ENCODE peak calls at places on chromosomes 6 and 20, in four cellular contexts. X, O, V and N are unnamed samples. For H3K36me3, the result is how much of the 10 kb centered on the place peaks cover.

GRCh38 chr6:63573899-63574553 is 1.7 kb downstream of the LOC128125822 start:
- DNase-seq in X (peak), O (peak), V (peak), N (no peak)

GRCh38 chr6:85449818-85450577 is at the start of gene NT5E:
- DNase-seq in X (no peak), O (peak), V (peak), N (no peak)

GRCh38 chr6:44486002-44486421 is 98.5 kb downstream of the CDC5L start:
- DNase-seq in X (no peak), O (no peak), V (no peak), N (no peak)

GRCh38 chr6:158854214-158855101 is 35.3 kb upstream of the EZR start:
- DNase-seq in X (peak), O (no peak), V (no peak), N (no peak)

GRCh38 chr6:25009351-25009750 is 73.6 kb upstream of the RIPOR2 start:
- DNase-seq in X (no peak), O (no peak), V (no peak), N (no peak)

GRCh38 chr6:62763125-62763524 is 448.1 kb upstream of the FKBP1C start:
- DNase-seq in X (no peak), O (no peak), V (no peak), N (no peak)

GRCh38 chr6:15744824-15745402 is 82.1 kb upstream of the DTNBP1 start:
- DNase-seq in X (peak), O (no peak), V (no peak), N (no peak)

GRCh38 chr6:160254467-160255312 is 3.9 kb downstream of the SLC22A2 start:
- DNase-seq in X (no peak), O (no peak), V (peak), N (peak)

GRCh38 chr6:157682856-157683481 is 140.1 kb upstream of the SNX9 start:
- DNase-seq in X (no peak), O (no peak), V (no peak), N (no peak)

GRCh38 chr6:111712398-111712797 is 106.7 kb upstream of the TRAF3IP2 start:
- DNase-seq in X (no peak), O (no peak), V (no peak), N (no peak)

GRCh38 chr6:117548797-117549301 is 53.5 kb downstream of the GOPC start:
- DNase-seq in X (no peak), O (no peak), V (no peak), N (peak)

GRCh38 chr6:17204548-17204947 is 76.6 kb upstream of the RBM24 start:
- DNase-seq in X (no peak), O (no peak), V (no peak), N (no peak)

GRCh38 chr20:45579184-45579583 is at the start of gene WFDC8:
- DNase-seq in X (no peak), O (no peak), V (no peak), N (no peak)

GRCh38 chr6:116290799-116291198 is 11.1 kb upstream of the TSPYL1 start:
- DNase-seq in X (no peak), O (no peak), V (no peak), N (no peak)

GRCh38 chr20:58458342-58459057 is 56.7 kb downstream of the APCDD1L start:
- DNase-seq in X (peak), O (no peak), V (no peak), N (no peak)

GRCh38 chr20:20628314-20628713 is 84.1 kb downstream of the RALGAPA2 start:
- DNase-seq in X (no peak), O (no peak), V (no peak), N (no peak)

GRCh38 chr20:2751868-2752630 is 48.4 kb downstream of the CPXM1 start:
- DNase-seq in X (no peak), O (no peak), V (peak), N (no peak)

GRCh38 chr20:4959582-4959981 is 41.7 kb downstream of the SLC23A2 start:
- DNase-seq in X (no peak), O (no peak), V (no peak), N (no peak)

GRCh38 chr20:45087814-45088213 is 13.1 kb downstream of the KCNS1 start:
- DNase-seq in X (no peak), O (no peak), V (no peak), N (no peak)

GRCh38 chr6:70086806-70087205 is 216.1 kb downstream of the COL9A1 start:
- DNase-seq in X (no peak), O (no peak), V (no peak), N (no peak)

GRCh38 chr20:48701702-48702101 is 126.1 kb downstream of the PREX1 start:
- DNase-seq in X (no peak), O (no peak), V (no peak), N (no peak)

GRCh38 chr6:104656235-104656634 is 203.5 kb downstream of the HACE1 start:
- DNase-seq in X (no peak), O (no peak), V (no peak), N (no peak)

GRCh38 chr6:110874880-110875547 is 429 bp downstream of the AMD1 start:
- DNase-seq in X (peak), O (peak), V (peak), N (no peak)

DNA sequence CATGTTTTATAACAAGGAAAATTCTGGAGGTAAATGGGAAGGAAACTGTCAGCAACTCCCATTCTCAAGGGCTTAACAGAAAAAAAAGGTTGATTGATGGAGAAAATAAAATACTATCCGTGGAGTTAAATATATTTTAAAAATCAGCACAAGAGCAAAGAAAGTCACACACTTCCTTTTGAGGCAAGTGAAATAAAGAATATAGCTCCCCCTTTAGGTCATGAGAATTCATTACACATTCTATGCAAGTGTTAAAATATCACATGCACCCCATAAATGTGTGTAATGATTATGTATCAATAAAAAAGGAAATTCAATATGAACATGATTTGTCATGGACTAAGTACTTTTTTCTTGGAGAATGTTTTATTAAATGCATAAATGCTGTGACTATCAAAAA is 349.2 kb downstream of the TPBG start:
- DNase-seq in X (peak), O (no peak), V (no peak), N (no peak)
- TF ChIP-seq CTCF in X (peak), O (no peak), V (no peak), N (peak)

GRCh38 chr20:10681466-10681865 is 7.7 kb upstream of the JAG1 start:
- DNase-seq in X (no peak), O (no peak), V (no peak), N (no peak)

GRCh38 chr20:10676518-10676917 is 2.7 kb upstream of the JAG1 start:
- DNase-seq in X (no peak), O (no peak), V (no peak), N (no peak)

GRCh38 chr20:10682939-10683338 is 9.1 kb upstream of the JAG1 start:
- DNase-seq in X (no peak), O (no peak), V (no peak), N (no peak)

GRCh38 chr20:10680571-10680970 is 6.8 kb upstream of the JAG1 start:
- DNase-seq in X (no peak), O (no peak), V (no peak), N (no peak)

DNA sequence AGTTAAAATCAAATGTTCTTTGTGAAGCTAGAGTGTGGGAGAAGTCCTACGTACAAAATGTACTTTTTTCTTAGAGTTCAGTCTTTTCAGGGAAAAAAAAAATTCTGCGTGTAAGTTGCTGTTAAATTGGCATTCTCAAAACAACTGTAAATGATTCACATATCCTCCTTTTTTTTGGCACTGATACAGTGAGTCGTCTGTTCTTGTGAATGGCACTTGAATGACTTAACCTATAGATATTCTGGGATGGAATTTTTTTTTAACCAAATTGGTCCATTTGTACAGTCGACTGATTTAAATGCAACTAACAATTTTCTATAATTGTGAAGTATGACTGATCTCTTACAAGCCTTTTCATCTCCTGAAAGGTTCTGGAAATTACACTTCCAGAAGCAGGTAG is 5.5 kb upstream of the JAG1 start:
- DNase-seq in X (no peak), O (no peak), V (no peak), N (no peak)
- H3K4me3 ChIP-seq in X (no peak), O (no peak), V (no peak), N (no peak)

GRCh38 chr6:43389713-43390265 is 20.3 kb upstream of the ZNF318 start:
- DNase-seq in X (no peak), O (no peak), V (no peak), N (no peak)

GRCh38 chr6:43395822-43396221 is 26.4 kb upstream of the ZNF318 start:
- DNase-seq in X (no peak), O (no peak), V (no peak), N (no peak)

GRCh38 chr6:43393597-43393996 is 24.1 kb upstream of the ZNF318 start:
- DNase-seq in X (no peak), O (no peak), V (no peak), N (no peak)

GRCh38 chr6:43394982-43395381 is 25.5 kb upstream of the ZNF318 start:
- DNase-seq in X (no peak), O (no peak), V (no peak), N (no peak)

GRCh38 chr6:43391448-43392031 is 22.1 kb upstream of the ZNF318 start:
- DNase-seq in X (no peak), O (no peak), V (no peak), N (no peak)
- H3K36me3 ChIP-seq in X (under half), O (under half), V (under half), N (under half)

DNA sequence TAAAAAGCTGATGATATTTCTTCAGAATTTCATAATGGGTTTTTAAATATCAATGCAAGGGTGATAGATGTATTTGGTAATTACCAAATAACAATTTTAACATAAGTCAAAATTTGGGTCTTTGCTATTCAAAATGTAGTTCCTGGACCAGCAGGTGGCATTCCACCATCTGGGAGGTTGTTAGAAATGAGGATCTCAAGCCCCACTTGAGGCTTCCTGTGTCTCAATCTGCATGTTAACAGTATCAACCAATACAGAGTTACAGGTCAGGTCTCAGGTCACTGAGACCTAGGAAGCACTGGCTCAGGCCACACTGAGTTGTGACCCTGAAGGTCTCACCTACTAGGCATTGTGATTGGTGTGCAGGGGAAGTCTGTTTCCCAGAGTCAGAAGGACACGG is 57.2 kb upstream of the MTRF1L start:
- DNase-seq in X (no peak), O (no peak), V (no peak), N (no peak)
- TF ChIP-seq CTCF in X (peak), O (no peak), V (no peak), N (peak)